ENCODE peak calls at places on chromosomes 13 and 19, in four cellular contexts. S is Peyer's patch, B is A549, R is pancreas. H is an unnamed sample.

GRCh38 chr19:38792250-38793111 is 3.5 kb downstream of the LGALS7B start:
- DNase-seq in S (peak), B (no peak), R (no peak), H (peak)

GRCh38 chr19:51889934-51890333 is 2.2 kb upstream of the ZNF577 start:
- DNase-seq in S (no peak), B (no peak), R (no peak), H (no peak)

GRCh38 chr13:34507630-34508029 is 434.4 kb upstream of the NBEA start:
- DNase-seq in S (no peak), B (no peak), R (no peak), H (no peak)

GRCh38 chr13:51230473-51231105 is 8.4 kb downstream of the FAM124A start:
- DNase-seq in S (no peak), B (no peak), R (no peak), H (no peak)

GRCh38 chr19:48394331-48395169 is 1.1 kb downstream of the GRIN2D start:
- DNase-seq in S (no peak), B (no peak), R (no peak), H (no peak)

GRCh38 chr13:27712421-27712820 is 79.9 kb upstream of the GSX1 start:
- DNase-seq in S (no peak), B (no peak), R (no peak), H (no peak)

GRCh38 chr13:95254341-95254740 is 46.9 kb downstream of the ABCC4 start:
- DNase-seq in S (no peak), B (no peak), R (no peak), H (no peak)

GRCh38 chr13:101408154-101408553 is 8.2 kb downstream of the NALCN start:
- DNase-seq in S (no peak), B (no peak), R (no peak), H (no peak)

GRCh38 chr13:74114202-74114601 is 20.0 kb downstream of the KLF12 start:
- DNase-seq in S (no peak), B (no peak), R (no peak), H (no peak)

GRCh38 chr19:18282021-18282787 is 782 bp upstream of the JUND start:
- DNase-seq in S (no peak), B (no peak), R (no peak), H (no peak)
- TF ChIP-seq CTCF in S (no peak), B (no peak), R (no peak), H (no peak)

DNA sequence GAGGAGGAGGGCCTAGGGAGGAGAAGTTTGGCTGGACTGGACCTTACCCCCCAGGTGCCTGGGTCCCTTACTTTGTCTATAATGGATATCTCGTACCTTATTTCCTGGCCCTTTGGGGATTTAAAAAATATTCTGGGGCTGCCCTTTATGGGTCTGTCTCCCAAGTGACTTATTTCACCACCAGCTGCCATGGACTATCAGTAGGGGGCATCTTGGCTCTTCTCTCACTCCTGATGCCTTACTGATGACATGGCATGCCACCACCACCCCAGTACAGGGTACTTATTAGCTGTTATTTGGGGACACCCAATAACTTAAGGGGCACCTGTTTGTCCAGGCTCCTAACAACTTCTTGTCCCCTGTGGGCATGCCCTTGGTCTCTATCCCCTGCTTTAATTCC is 38.0 kb downstream of the NFIX start:
- DNase-seq in S (no peak), B (no peak), R (no peak), H (no peak)
- TF ChIP-seq CTCF in S (no peak), B (no peak), R (no peak), H (no peak)

DNA sequence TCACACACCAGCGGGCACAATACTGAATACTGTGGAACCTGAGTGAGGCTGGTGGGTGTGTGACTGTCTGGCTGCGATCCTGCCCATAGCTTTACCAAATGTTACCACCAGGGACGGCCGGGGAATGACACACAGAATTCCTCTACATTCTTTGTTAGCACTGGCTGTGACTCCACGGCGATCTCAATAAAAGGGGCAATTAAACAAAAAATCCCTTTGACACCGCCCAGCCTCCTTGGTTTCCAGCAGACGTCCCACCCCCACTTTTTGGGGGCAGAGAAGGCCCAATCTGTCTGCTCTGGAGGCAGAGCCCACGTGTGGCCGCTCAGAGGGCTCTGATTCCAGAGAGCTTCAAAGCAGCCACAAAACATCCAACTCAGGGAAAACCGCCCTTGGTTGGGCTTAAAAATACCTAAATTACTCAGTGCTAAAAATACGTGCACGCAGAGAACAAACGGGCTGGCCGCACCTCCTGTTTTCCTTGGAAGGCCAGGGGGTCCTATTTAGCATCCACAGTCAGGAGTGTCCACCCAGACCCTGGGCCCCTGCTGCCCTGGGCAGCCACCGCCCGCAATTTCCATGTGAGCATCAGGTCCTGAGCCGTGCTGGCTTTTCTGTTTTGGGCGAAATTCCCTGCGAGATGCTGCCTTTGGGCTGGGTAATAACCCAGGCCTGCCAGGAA is 47.8 kb downstream of the GADD45B start:
- DNase-seq in S (no peak), B (peak), R (no peak), H (no peak)
- TF ChIP-seq CTCF in S (no peak), B (no peak), R (no peak), H (no peak)

DNA sequence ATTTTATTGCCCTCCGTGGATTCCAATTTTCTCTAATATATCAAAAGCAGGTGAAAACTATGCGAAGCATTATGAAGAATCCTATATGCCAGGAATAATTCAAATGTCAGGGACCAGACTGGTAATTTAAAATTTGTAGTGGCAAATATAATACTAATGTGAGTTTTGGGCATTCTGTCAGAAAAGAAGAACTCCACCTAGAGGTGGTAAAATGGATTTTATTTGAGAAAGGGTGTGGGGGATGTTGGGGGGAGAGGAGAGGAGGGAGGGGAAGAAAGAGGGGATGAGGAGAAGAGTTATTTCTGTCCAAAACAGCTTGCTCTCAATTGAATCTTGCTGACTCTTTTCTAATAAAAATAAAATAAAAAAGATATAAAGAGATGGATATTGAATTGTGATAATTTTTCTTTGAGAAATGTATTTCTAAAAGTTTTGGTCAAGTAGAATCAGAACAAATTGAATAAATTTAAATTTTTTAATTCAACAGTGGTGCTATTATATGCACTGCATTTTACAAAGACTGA is 929.3 kb upstream of the SLITRK5 start:
- DNase-seq in S (no peak), B (no peak), R (no peak), H (no peak)
- TF ChIP-seq CTCF in S (no peak), B (no peak), R (no peak), H (no peak)

GRCh38 chr19:10305139-10305806 is 4.3 kb downstream of the ZGLP1 start:
- DNase-seq in S (no peak), B (no peak), R (no peak), H (no peak)
- TF ChIP-seq CTCF in S (no peak), B (no peak), R (no peak), H (no peak)

GRCh38 chr13:30804474-30804873 is 69.1 kb downstream of the ALOX5AP start:
- DNase-seq in S (no peak), B (no peak), R (no peak), H (no peak)
- TF ChIP-seq CTCF in S (no peak), B (no peak), R (no peak), H (no peak)

DNA sequence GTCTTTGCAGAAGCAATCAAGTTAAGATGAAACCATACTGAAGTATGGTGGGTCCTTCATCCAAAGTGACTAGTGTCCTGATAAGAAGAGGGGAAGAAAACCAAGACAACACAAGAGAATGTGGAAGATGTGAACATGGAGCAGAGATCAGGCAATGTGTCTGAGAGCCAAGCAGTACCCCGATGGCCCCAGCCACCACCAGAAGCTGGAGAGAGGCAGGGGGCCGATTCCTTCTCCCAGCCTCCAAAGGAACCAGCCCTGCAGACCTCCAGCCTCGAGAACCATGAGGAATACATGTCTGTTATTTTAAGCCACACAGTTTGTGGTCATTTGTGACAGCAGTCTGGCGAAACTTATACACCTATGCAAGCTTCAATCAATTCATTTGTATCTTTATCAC is 93.2 kb downstream of the IRS2 start:
- DNase-seq in S (no peak), B (no peak), R (no peak), H (no peak)
- TF ChIP-seq CTCF in S (no peak), B (no peak), R (no peak), H (no peak)

GRCh38 chr13:52405369-52405766 is 604 bp downstream of the THSD1 start:
- DNase-seq in S (no peak), B (no peak), R (no peak), H (no peak)

GRCh38 chr13:52399037-52399436 is 6.9 kb downstream of the THSD1 start:
- DNase-seq in S (no peak), B (no peak), R (no peak), H (no peak)

GRCh38 chr13:52395704-52396103 is 10.3 kb downstream of the THSD1 start:
- DNase-seq in S (no peak), B (no peak), R (no peak), H (no peak)

GRCh38 chr13:52393572-52394357 is 12.2 kb downstream of the THSD1 start:
- DNase-seq in S (no peak), B (no peak), R (no peak), H (no peak)

DNA sequence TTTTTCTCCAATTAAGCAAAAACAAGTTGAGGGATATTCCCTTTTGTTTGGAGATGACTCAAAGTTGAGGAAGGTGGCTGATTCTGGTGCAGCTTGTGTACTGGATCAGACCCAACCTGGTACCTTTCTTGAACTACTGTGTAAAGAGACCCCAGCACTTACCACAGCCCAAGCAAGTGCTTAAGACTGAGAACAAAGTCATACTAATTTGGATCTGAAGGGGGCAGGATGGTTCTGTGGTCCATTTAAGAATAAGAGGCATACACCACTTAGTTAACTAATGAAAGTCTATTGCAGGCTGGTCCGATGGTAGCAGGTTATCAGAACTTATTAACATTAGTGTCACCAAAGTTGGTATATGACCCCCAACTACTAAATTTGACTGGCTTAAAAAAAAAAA is 6.3 kb downstream of the THSD1 start:
- DNase-seq in S (no peak), B (no peak), R (no peak), H (no peak)
- TF ChIP-seq CTCF in S (no peak), B (peak), R (no peak), H (no peak)

DNA sequence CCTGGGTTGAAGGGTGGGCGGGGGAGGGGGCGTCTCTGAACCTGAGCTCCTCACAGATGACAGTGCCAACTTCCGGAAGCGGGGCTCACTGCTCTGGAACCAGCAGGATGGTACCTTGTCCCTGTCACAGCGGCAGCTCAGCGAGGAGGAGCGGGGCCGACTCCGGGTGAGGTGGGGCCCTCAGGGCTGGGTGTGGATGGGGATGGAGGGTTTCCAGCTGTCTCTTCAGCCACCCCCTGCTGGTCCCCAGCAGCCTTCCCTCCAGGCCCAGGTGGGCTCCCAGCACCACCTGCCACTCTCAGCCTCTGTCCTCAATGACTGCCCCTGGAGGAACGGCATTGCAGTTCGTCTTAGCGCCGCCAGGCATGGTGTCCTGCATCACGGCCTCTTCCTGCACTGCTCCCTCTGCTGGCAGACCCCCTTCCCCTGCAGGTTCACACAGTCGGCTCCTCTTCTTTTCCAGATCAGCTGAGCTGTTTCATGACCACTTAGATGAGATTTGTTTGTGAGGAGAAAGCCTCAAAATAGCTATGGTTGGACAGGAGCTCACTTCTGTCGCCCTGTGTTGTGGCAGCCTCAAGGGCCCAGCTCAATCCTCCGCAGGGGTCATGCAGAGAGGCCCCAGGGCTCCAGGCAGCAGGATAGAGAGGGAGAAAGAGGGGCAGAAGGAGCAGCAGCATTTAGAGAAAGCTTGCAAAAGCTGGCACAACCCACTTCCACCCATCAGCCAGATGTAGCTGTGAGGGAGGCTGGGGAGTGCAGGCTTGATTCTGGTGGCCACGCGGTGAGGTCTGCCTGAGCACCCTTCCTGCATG is 2.5 kb upstream of the GARIN5A start:
- DNase-seq in S (peak), B (peak), R (peak), H (no peak)
- TF ChIP-seq CTCF in S (no peak), B (peak), R (no peak), H (no peak)